ENCODE peak calls at places on chromosomes 13 and 19, in nine cellular contexts. D is activated B cell treated with CpG ODN at 0.5 μM for 24 hours; M is K562; Q is A172; G is NCI-H1092; Z is activated CD8-positive, alpha-beta memory T cell treated with anti-CD3 and anti-CD28 coated beads, Interleukin-2, amount 50 U/mL, for 48 hours; O is COR-L47; B is CD4-positive, CD25-positive, alpha-beta regulatory T cell; A is stomach. V is an unnamed sample.
A peak's percentile ranks its signal among the peaks of the same experiment; 100 is the strongest.

GRCh38 chr13:97413694-97414093 is 20.3 kb upstream of the RAP2A start:
- DNase-seq in Q (no peak), D (no peak), Z (no peak), A (no peak), G (no peak), B (no peak), M (no peak), O (no peak), V (no peak)

GRCh38 chr13:79448413-79448812 is 32.5 kb upstream of the NDFIP2 start:
- DNase-seq in Q (peak; percentile 12), Z (no peak), B (peak; percentile 21), A (no peak), D (no peak), G (no peak), O (no peak), M (no peak), V (no peak)

GRCh38 chr13:73073050-73073449 is 14.2 kb downstream of the KLF5 start:
- DNase-seq in Z (no peak), Q (no peak), G (no peak), D (no peak), M (no peak), O (no peak), A (no peak), B (no peak), V (no peak)

GRCh38 chr13:33364192-33364591 is 78.6 kb upstream of the STARD13 start:
- DNase-seq in D (no peak), O (no peak), B (no peak), G (no peak), Z (no peak), M (no peak), A (no peak), Q (no peak), V (no peak)

GRCh38 chr13:39148513-39148961 is 110.3 kb downstream of the NHLRC3 start:
- DNase-seq in O (peak; percentile 56), M (no peak), Z (no peak), G (no peak), D (no peak), Q (peak; percentile 53), A (no peak), B (peak; percentile 12), V (peak; percentile 6)

GRCh38 chr19:2077398-2077797 is 18.7 kb downstream of the MOB3A start:
- DNase-seq in Q (no peak), B (no peak), D (no peak), M (no peak), A (no peak), Z (no peak), G (no peak), O (no peak), V (no peak)

GRCh38 chr13:102642475-102642874 is 45.7 kb downstream of the TPP2 start:
- DNase-seq in M (no peak), G (peak; percentile 65), A (peak; percentile 92), D (no peak), B (no peak), Q (no peak), Z (no peak), O (no peak), V (no peak)

GRCh38 chr13:112446347-112446861 is 70.2 kb downstream of the SPACA7 start:
- DNase-seq in B (no peak), Q (no peak), G (no peak), D (no peak), M (no peak), A (peak; percentile 17), Z (peak; percentile 35), O (no peak), V (no peak)

GRCh38 chr13:47976325-47976724 is 24.7 kb downstream of the SUCLA2 start:
- DNase-seq in M (no peak), Z (no peak), B (no peak), G (no peak), D (no peak), Q (no peak), O (no peak), A (no peak), V (no peak)

GRCh38 chr13:40074338-40074737 is 418.9 kb downstream of the COG6 start:
- DNase-seq in B (no peak), M (no peak), A (no peak), O (no peak), G (no peak), D (no peak), Q (no peak), Z (no peak), V (no peak)

GRCh38 chr13:46561691-46562090 is 8.7 kb downstream of the LRCH1 start:
- DNase-seq in Z (no peak), M (no peak), O (no peak), B (no peak), Q (no peak), G (no peak), D (no peak), A (no peak), V (no peak)

GRCh38 chr19:50500060-50500752 is 10.8 kb downstream of the JOSD2 start:
- DNase-seq in Z (no peak), D (no peak), A (no peak), Q (no peak), O (peak; percentile 55), B (peak; percentile 34), G (no peak), M (peak; percentile 76), V (peak; percentile 18)

GRCh38 chr13:94217370-94217769 is 262.1 kb downstream of the DCT start:
- DNase-seq in Z (no peak), B (no peak), A (no peak), M (no peak), D (no peak), G (no peak), O (no peak), Q (no peak), V (no peak)

GRCh38 chr13:28475916-28476725 is 18.8 kb downstream of the FLT1 start:
- DNase-seq in A (no peak), Z (no peak), G (no peak), M (no peak), D (no peak), O (no peak), Q (peak; percentile 75), B (no peak), V (no peak)

GRCh38 chr13:111460548-111461444 is 140.4 kb downstream of the TEX29 start:
- DNase-seq in B (peak; percentile 6), A (no peak), O (peak; percentile 92), D (no peak), G (peak; percentile 88), Q (peak; percentile 57), M (no peak), Z (no peak), V (peak; percentile 75)

GRCh38 chr13:112894673-112895481 is 74.1 kb upstream of the MCF2L start:
- DNase-seq in M (no peak), G (no peak), Q (no peak), Z (no peak), B (no peak), A (no peak), O (no peak), D (no peak), V (no peak)

GRCh38 chr13:21735621-21736401 is 64.9 kb downstream of the FGF9 start:
- DNase-seq in M (no peak), B (no peak), G (peak; percentile 37), Z (no peak), D (no peak), O (no peak), A (no peak), Q (no peak), V (peak; percentile 0)

GRCh38 chr19:19997656-19998268 is 41.5 kb downstream of the ZNF682 start:
- DNase-seq in Q (no peak), B (peak; percentile 6), M (no peak), A (peak; percentile 27), D (peak; percentile 29), Z (peak; percentile 68), G (no peak), O (no peak), V (no peak)

GRCh38 chr13:36965767-36966166 is 33.4 kb downstream of the ALG5 start:
- DNase-seq in Z (no peak), Q (peak; percentile 62), O (no peak), M (no peak), D (no peak), A (no peak), B (no peak), G (no peak), V (no peak)

GRCh38 chr19:4578552-4579248 is 19.2 kb upstream of the SEMA6B start:
- DNase-seq in Z (no peak), B (no peak), Q (no peak), O (no peak), M (no peak), A (no peak), G (no peak), D (no peak), V (no peak)

GRCh38 chr19:11446271-11446651 is 10.8 kb downstream of the PRKCSH start:
- DNase-seq in A (no peak), D (no peak), Q (no peak), Z (no peak), B (no peak), G (no peak), M (no peak), O (no peak), V (no peak)

GRCh38 chr19:5154129-5154798 is 185.4 kb downstream of the KDM4B start:
- DNase-seq in Z (peak; percentile 83), A (peak; percentile 52), D (peak; percentile 58), G (no peak), M (peak; percentile 79), B (peak; percentile 29), Q (peak; percentile 26), O (no peak), V (no peak)

GRCh38 chr13:76976488-76976887 is 15.4 kb upstream of the CLN5 start:
- DNase-seq in M (no peak), O (no peak), Z (no peak), D (no peak), A (no peak), Q (peak; percentile 16), B (peak; percentile 33), G (no peak), V (no peak)

GRCh38 chr13:102033719-102034446 is 368.0 kb downstream of the FGF14 start:
- DNase-seq in G (peak; percentile 58), M (no peak), O (no peak), Q (no peak), D (no peak), B (no peak), A (no peak), Z (no peak), V (peak; percentile 50)

GRCh38 chr19:33390120-33390907 is 16.8 kb downstream of the CEBPG start:
- DNase-seq in M (no peak), O (no peak), B (no peak), A (no peak), Z (no peak), G (no peak), D (no peak), Q (no peak), V (no peak)

GRCh38 chr13:110229905-110230563 is 76.9 kb downstream of the COL4A1 start:
- DNase-seq in Z (no peak), D (no peak), M (no peak), B (no peak), A (no peak), O (no peak), G (no peak), Q (no peak), V (no peak)

GRCh38 chr19:11964496-11964857 is 363 bp upstream of the ZNF763 start:
- DNase-seq in M (no peak), A (no peak), Z (no peak), G (peak; percentile 36), D (no peak), Q (no peak), B (no peak), O (no peak), V (no peak)

GRCh38 chr13:103140001-103140671 is 73.9 kb upstream of the SLC10A2 start:
- DNase-seq in A (no peak), D (no peak), G (peak; percentile 8), M (peak; percentile 6), B (no peak), Q (peak; percentile 11), Z (no peak), O (peak; percentile 51), V (no peak)

GRCh38 chr13:34762312-34762711 is 179.8 kb upstream of the NBEA start:
- DNase-seq in G (no peak), M (no peak), D (no peak), Z (no peak), B (no peak), O (no peak), A (no peak), Q (no peak), V (no peak)

GRCh38 chr19:17863520-17864182 is 3.9 kb downstream of the RPL18A start:
- DNase-seq in M (no peak), B (no peak), A (no peak), Q (no peak), G (no peak), Z (peak; percentile 67), O (no peak), D (no peak), V (no peak)

GRCh38 chr19:51440846-51441409 is 17.3 kb downstream of the SIGLEC8 start:
- DNase-seq in Q (peak; percentile 4), O (no peak), G (no peak), A (no peak), M (peak; percentile 70), B (no peak), Z (peak; percentile 84), D (no peak), V (no peak)